ENCODE peak calls at places on chromosomes 1 and 21, in five cellular contexts. One of them, this sample, is unnamed.
A peak's percentile ranks its signal among the peaks of the same experiment; 100 is the strongest.

GRCh38 chr1:115975569-115976061 is 698 bp upstream of the SLC22A15 start:
- DNase-seq in Kasumi-1: no peak
- DNase-seq in neural progenitor cell: no peak
- DNase-seq in PC-9: no peak
- DNase-seq in germinal center: no peak
- DNase-seq in this sample: no peak

GRCh38 chr1:119594386-119594785 is 53.7 kb downstream of the ZNF697 start:
- DNase-seq in Kasumi-1: no peak
- DNase-seq in neural progenitor cell: no peak
- DNase-seq in germinal center: no peak
- DNase-seq in PC-9: peak; percentile 10
- DNase-seq in this sample: peak; percentile 39

GRCh38 chr1:207828485-207829158 is 76.8 kb downstream of the CD46 start:
- DNase-seq in germinal center: peak; percentile 63
- DNase-seq in neural progenitor cell: peak; percentile 70
- DNase-seq in PC-9: peak; percentile 56
- DNase-seq in Kasumi-1: peak; percentile 100
- DNase-seq in this sample: no peak

GRCh38 chr1:86741947-86742572 is 37.7 kb downstream of the SH3GLB1 start:
- DNase-seq in neural progenitor cell: peak; percentile 30
- DNase-seq in germinal center: peak; percentile 20
- DNase-seq in PC-9: peak; percentile 11
- DNase-seq in Kasumi-1: peak; percentile 55
- DNase-seq in this sample: no peak

GRCh38 chr1:55378582-55378981 is 163.4 kb upstream of the USP24 start:
- DNase-seq in Kasumi-1: no peak
- DNase-seq in neural progenitor cell: peak; percentile 77
- DNase-seq in PC-9: no peak
- DNase-seq in germinal center: peak; percentile 34
- DNase-seq in this sample: no peak

GRCh38 chr1:93665015-93665414 is 16.6 kb downstream of the BCAR3 start:
- DNase-seq in neural progenitor cell: no peak
- DNase-seq in PC-9: no peak
- DNase-seq in germinal center: no peak
- DNase-seq in Kasumi-1: no peak
- DNase-seq in this sample: no peak

GRCh38 chr21:45047257-45047656 is 27.1 kb upstream of the ADARB1 start:
- DNase-seq in germinal center: no peak
- DNase-seq in PC-9: no peak
- DNase-seq in Kasumi-1: no peak
- DNase-seq in neural progenitor cell: no peak
- DNase-seq in this sample: no peak

GRCh38 chr21:15526793-15527192 is 203.0 kb upstream of the USP25 start:
- DNase-seq in neural progenitor cell: no peak
- DNase-seq in Kasumi-1: no peak
- DNase-seq in PC-9: no peak
- DNase-seq in germinal center: no peak
- DNase-seq in this sample: no peak

GRCh38 chr1:51120629-51121028 is 18.6 kb downstream of the C1orf185 start:
- DNase-seq in germinal center: no peak
- DNase-seq in PC-9: no peak
- DNase-seq in Kasumi-1: no peak
- DNase-seq in neural progenitor cell: no peak
- DNase-seq in this sample: no peak

GRCh38 chr1:230826166-230826875 is 42.0 kb downstream of the C1orf198 start:
- DNase-seq in Kasumi-1: no peak
- DNase-seq in PC-9: no peak
- DNase-seq in neural progenitor cell: no peak
- DNase-seq in germinal center: no peak
- DNase-seq in this sample: no peak

GRCh38 chr1:38489844-38490270 is 369.7 kb downstream of the RRAGC start:
- DNase-seq in Kasumi-1: no peak
- DNase-seq in neural progenitor cell: peak; percentile 84
- DNase-seq in germinal center: peak; percentile 81
- DNase-seq in PC-9: peak; percentile 17
- DNase-seq in this sample: no peak

GRCh38 chr1:172003766-172004530 is 162.7 kb downstream of the DNM3 start:
- DNase-seq in neural progenitor cell: no peak
- DNase-seq in germinal center: no peak
- DNase-seq in Kasumi-1: no peak
- DNase-seq in PC-9: no peak
- DNase-seq in this sample: no peak

GRCh38 chr1:163472267-163472666 is 150.5 kb downstream of the NUF2 start:
- DNase-seq in PC-9: no peak
- DNase-seq in neural progenitor cell: no peak
- DNase-seq in germinal center: no peak
- DNase-seq in Kasumi-1: no peak
- DNase-seq in this sample: no peak

GRCh38 chr1:240646861-240647260 is 34.9 kb upstream of the GREM2 start:
- DNase-seq in germinal center: no peak
- DNase-seq in PC-9: no peak
- DNase-seq in neural progenitor cell: no peak
- DNase-seq in Kasumi-1: no peak
- DNase-seq in this sample: no peak

GRCh38 chr1:226185153-226186036 is 1.1 kb downstream of the ACBD3 start:
- DNase-seq in germinal center: no peak
- DNase-seq in Kasumi-1: no peak
- DNase-seq in PC-9: no peak
- DNase-seq in neural progenitor cell: no peak
- DNase-seq in this sample: no peak

GRCh38 chr21:37592496-37592895 is 225.9 kb downstream of the DYRK1A start:
- DNase-seq in Kasumi-1: no peak
- DNase-seq in germinal center: no peak
- DNase-seq in PC-9: no peak
- DNase-seq in neural progenitor cell: peak; percentile 24
- DNase-seq in this sample: no peak

GRCh38 chr1:182279724-182280506 is 111.7 kb downstream of the GLUL start:
- DNase-seq in Kasumi-1: no peak
- DNase-seq in PC-9: no peak
- DNase-seq in neural progenitor cell: peak; percentile 88
- DNase-seq in germinal center: no peak
- DNase-seq in this sample: no peak

GRCh38 chr21:42096593-42096992 is 25.5 kb downstream of the UMODL1 start:
- DNase-seq in PC-9: no peak
- DNase-seq in neural progenitor cell: no peak
- DNase-seq in germinal center: no peak
- DNase-seq in Kasumi-1: no peak
- DNase-seq in this sample: no peak

GRCh38 chr21:29376556-29376955 is 77.8 kb downstream of the BACH1 start:
- DNase-seq in germinal center: peak; percentile 72
- DNase-seq in neural progenitor cell: peak; percentile 70
- DNase-seq in PC-9: peak; percentile 5
- DNase-seq in Kasumi-1: peak; percentile 34
- DNase-seq in this sample: no peak

GRCh38 chr1:22710688-22711024 is at the start of gene EPHB2:
- DNase-seq in Kasumi-1: no peak
- DNase-seq in PC-9: peak; percentile 60
- DNase-seq in neural progenitor cell: peak; percentile 82
- DNase-seq in germinal center: peak; percentile 57
- DNase-seq in this sample: no peak

GRCh38 chr1:221816899-221817298 is 75.0 kb upstream of the DUSP10 start:
- DNase-seq in germinal center: no peak
- DNase-seq in Kasumi-1: no peak
- DNase-seq in PC-9: no peak
- DNase-seq in neural progenitor cell: no peak
- DNase-seq in this sample: peak; percentile 94

GRCh38 chr1:212600980-212601379 is 7.6 kb upstream of the ATF3 start:
- DNase-seq in PC-9: no peak
- DNase-seq in Kasumi-1: no peak
- DNase-seq in germinal center: no peak
- DNase-seq in neural progenitor cell: no peak
- DNase-seq in this sample: no peak

GRCh38 chr1:200454425-200454824 is 44.6 kb upstream of the ZNF281 start:
- DNase-seq in neural progenitor cell: no peak
- DNase-seq in germinal center: no peak
- DNase-seq in Kasumi-1: no peak
- DNase-seq in PC-9: no peak
- DNase-seq in this sample: no peak

GRCh38 chr1:88685239-88685604 is 1.1 kb downstream of the PKN2 start:
- DNase-seq in germinal center: no peak
- DNase-seq in neural progenitor cell: no peak
- DNase-seq in Kasumi-1: peak; percentile 79
- DNase-seq in PC-9: no peak
- DNase-seq in this sample: no peak

GRCh38 chr1:213887842-213888241 is 99.9 kb upstream of the PROX1 start:
- DNase-seq in PC-9: no peak
- DNase-seq in neural progenitor cell: no peak
- DNase-seq in Kasumi-1: no peak
- DNase-seq in germinal center: no peak
- DNase-seq in this sample: no peak

GRCh38 chr1:230855886-230856285 is 12.4 kb downstream of the C1orf198 start:
- DNase-seq in neural progenitor cell: no peak
- DNase-seq in germinal center: no peak
- DNase-seq in PC-9: no peak
- DNase-seq in Kasumi-1: no peak
- DNase-seq in this sample: no peak

GRCh38 chr1:61301824-61302652 is 219.7 kb downstream of the NFIA start:
- DNase-seq in PC-9: no peak
- DNase-seq in Kasumi-1: no peak
- DNase-seq in neural progenitor cell: no peak
- DNase-seq in germinal center: no peak
- DNase-seq in this sample: no peak

This sample was measured in epithelial cell of prostate.